ENCODE peak calls at places on chromosomes 13 and 19, in six cellular contexts. X is H1, C is mesenchymal stem cell, K is H9, Z is neuronal stem cell, T is trophoblast cell. V is an unnamed sample.

GRCh38 chr19:5671600-5671999 is 8.7 kb downstream of the MICOS13 start:
- DNase-seq in C (no peak), Z (no peak), K (no peak), X (no peak), T (no peak), V (no peak)

GRCh38 chr13:94711561-94712286 is 621 bp downstream of the SOX21 start:
- DNase-seq in K (peak), T (no peak), Z (no peak), C (peak), X (no peak), V (no peak)

GRCh38 chr13:99626461-99627082 is 125.3 kb downstream of the TM9SF2 start:
- DNase-seq in X (no peak), Z (no peak), K (no peak), T (no peak), C (no peak), V (peak)

GRCh38 chr19:46466536-46467199 is 4.7 kb downstream of the PNMA8A start:
- DNase-seq in Z (no peak), K (no peak), X (no peak), C (peak), T (no peak), V (peak)

GRCh38 chr13:106534844-106535551 is 464 bp downstream of the EFNB2 start:
- DNase-seq in K (no peak), X (no peak), C (peak), Z (no peak), T (no peak), V (peak)

GRCh38 chr13:33172911-33173310 is 112.6 kb downstream of the STARD13 start:
- DNase-seq in X (no peak), K (no peak), C (no peak), T (peak), Z (no peak), V (no peak)

GRCh38 chr13:23466144-23467002 is 32.9 kb upstream of the SACS start:
- DNase-seq in K (peak), T (peak), Z (peak), X (no peak), C (peak), V (peak)

GRCh38 chr19:23882493-23882892 is 32.2 kb upstream of the ZNF726 start:
- DNase-seq in Z (no peak), X (no peak), T (no peak), K (no peak), C (no peak), V (no peak)

GRCh38 chr13:21053231-21053630 is 8.2 kb downstream of the LATS2 start:
- DNase-seq in C (no peak), Z (no peak), K (no peak), T (no peak), X (no peak), V (no peak)

GRCh38 chr19:41219924-41220567 is 1.0 kb downstream of the AXL start:
- DNase-seq in Z (no peak), C (peak), K (no peak), T (no peak), X (no peak), V (peak)

GRCh38 chr13:76812971-76813691 is 73.1 kb downstream of the KCTD12 start:
- DNase-seq in T (no peak), Z (no peak), C (no peak), X (no peak), K (no peak), V (no peak)

GRCh38 chr19:38412491-38412890 is 9.6 kb downstream of the FAM98C start:
- DNase-seq in Z (no peak), C (no peak), K (no peak), T (no peak), X (no peak), V (no peak)

GRCh38 chr13:61187471-61187870 is 228.2 kb downstream of the PCDH20 start:
- DNase-seq in C (no peak), Z (no peak), K (no peak), T (no peak), X (no peak), V (no peak)

GRCh38 chr13:101554420-101555125 is 102.1 kb downstream of the ITGBL1 start:
- DNase-seq in X (no peak), Z (no peak), K (no peak), T (no peak), C (no peak), V (no peak)

GRCh38 chr19:5122671-5123409 is 153.9 kb downstream of the KDM4B start:
- DNase-seq in C (no peak), Z (no peak), K (no peak), T (no peak), X (no peak), V (no peak)

GRCh38 chr19:55179570-55180484 is at the start of gene SYT5:
- DNase-seq in T (no peak), C (no peak), K (peak), X (no peak), Z (peak), V (no peak)

GRCh38 chr19:6868341-6868740 is 19.0 kb upstream of the ADGRE1 start:
- DNase-seq in T (no peak), X (no peak), K (no peak), Z (no peak), C (no peak), V (no peak)

GRCh38 chr19:55552620-55553019 is 7.3 kb upstream of the SBK3 start:
- DNase-seq in X (no peak), Z (no peak), T (peak), C (peak), K (no peak), V (peak)

GRCh38 chr13:53198017-53198416 is 169.4 kb downstream of the OLFM4 start:
- DNase-seq in K (no peak), C (no peak), Z (no peak), T (no peak), X (no peak), V (no peak)

GRCh38 chr13:82947121-82948077 is 934.9 kb downstream of the SLITRK1 start:
- DNase-seq in X (no peak), Z (no peak), C (peak), T (no peak), K (no peak), V (peak)

DNA sequence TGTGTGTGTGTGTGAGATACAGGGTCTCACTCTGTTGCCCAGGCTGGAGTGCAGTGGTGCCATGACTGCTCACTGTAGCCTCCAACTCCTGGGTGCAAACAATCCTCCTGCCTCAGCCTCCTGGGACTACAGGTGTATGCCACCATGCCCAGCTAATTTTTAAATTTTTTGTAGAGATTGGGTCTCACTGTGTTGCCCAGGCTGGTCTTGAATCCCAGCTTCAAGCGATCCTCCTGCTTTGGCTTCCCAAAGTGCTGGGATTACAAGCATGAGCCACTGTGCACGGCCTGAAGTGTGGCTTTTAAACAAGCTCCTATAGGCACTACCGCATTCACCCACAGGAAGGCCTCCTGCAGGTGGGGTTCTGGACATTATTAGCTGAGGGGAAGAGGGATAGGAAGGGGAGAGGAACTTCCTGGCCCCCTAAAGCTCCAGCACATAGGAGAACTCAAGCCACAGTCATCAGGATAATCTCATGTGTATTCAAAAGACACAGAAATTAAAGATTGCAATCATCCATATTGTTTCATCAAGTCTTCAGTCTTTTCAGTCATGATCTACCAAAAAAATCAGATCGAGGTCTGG is 24.8 kb upstream of the SLC46A3 start:
- DNase-seq in C (no peak), Z (no peak), T (no peak), K (no peak), X (no peak), V (no peak)
- H2BK120ac ChIP-seq in C (no peak), Z (no peak), T (peak), K (no peak), X (peak), V (no peak)

GRCh38 chr13:51734786-51735185 is 69.2 kb downstream of the DHRS12 start:
- DNase-seq in C (no peak), T (peak), Z (no peak), K (no peak), X (no peak), V (peak)
- H2AFZ ChIP-seq in C (no peak), T (no peak), Z (no peak), K (no peak), X (no peak), V (no peak)

GRCh38 chr19:51689751-51690358 is 3.3 kb upstream of the SPACA6 start:
- DNase-seq in K (peak), X (no peak), Z (peak), T (peak), C (peak), V (no peak)

GRCh38 chr19:51692065-51692915 is 840 bp upstream of the SPACA6 start:
- DNase-seq in C (no peak), X (no peak), K (no peak), T (no peak), Z (no peak), V (no peak)

GRCh38 chr19:51691122-51692064 is 1.7 kb upstream of the SPACA6 start:
- DNase-seq in K (no peak), X (no peak), C (peak), Z (no peak), T (no peak), V (peak)

GRCh38 chr19:51688665-51689571 is 4.2 kb upstream of the SPACA6 start:
- DNase-seq in Z (peak), T (peak), K (peak), X (no peak), C (peak), V (peak)

GRCh38 chr19:51690359-51691121 is 2.6 kb upstream of the SPACA6 start:
- DNase-seq in T (peak), C (peak), Z (peak), X (no peak), K (peak), V (peak)
- H2BK120ac ChIP-seq in T (peak), C (peak), Z (peak), X (no peak), K (no peak), V (peak)

GRCh38 chr19:50479761-50480251 is 3.2 kb upstream of the GARIN5A start:
- DNase-seq in C (no peak), K (no peak), X (no peak), T (no peak), Z (no peak), V (no peak)
- H2AFZ ChIP-seq in C (no peak), K (no peak), X (no peak), T (no peak), Z (no peak), V (no peak)

GRCh38 chr19:13149628-13150186 is 468 bp downstream of the STX10 start:
- DNase-seq in C (peak), X (no peak), T (no peak), K (peak), Z (peak), V (no peak)
- H2BK120ac ChIP-seq in C (peak), X (no peak), T (peak), K (no peak), Z (no peak), V (peak)

GRCh38 chr19:8265872-8266271 is 42.3 kb downstream of the CD320 start:
- DNase-seq in C (no peak), X (no peak), T (no peak), Z (no peak), K (no peak), V (no peak)

DNA sequence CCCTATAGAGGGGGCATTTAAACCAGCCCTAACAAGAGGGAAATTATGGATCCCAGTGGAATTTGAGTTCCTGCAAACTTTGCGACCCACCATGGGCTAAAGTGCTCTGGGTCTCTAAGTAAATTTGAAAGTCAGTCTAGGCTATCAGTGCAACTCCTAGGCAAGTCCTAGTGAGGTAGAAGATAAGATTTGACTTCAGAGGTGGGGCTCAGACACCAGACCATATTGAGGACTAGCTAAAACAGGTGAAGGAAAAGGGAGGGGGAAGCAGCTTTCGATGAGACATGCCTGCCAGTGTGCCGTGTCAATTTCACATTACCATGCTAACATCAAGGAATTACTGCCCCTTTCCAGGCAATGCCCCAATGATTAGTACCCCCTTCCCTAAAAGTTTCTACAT is 38.4 kb downstream of the CD320 start:
- DNase-seq in C (no peak), T (no peak), K (no peak), Z (no peak), X (no peak), V (no peak)
- H2AFZ ChIP-seq in C (no peak), T (no peak), K (no peak), Z (peak), X (no peak), V (no peak)

GRCh38 chr13:79056706-79057105 is 349.3 kb downstream of the RBM26 start:
- DNase-seq in K (no peak), X (no peak), Z (no peak), C (no peak), T (no peak), V (no peak)
- H2BK120ac ChIP-seq in K (no peak), X (no peak), Z (no peak), C (no peak), T (no peak), V (no peak)